ENCODE peak calls at places on chromosomes 1 and 21, in nine cellular contexts. L is A549, O is adrenal gland, F is H54, Q is body of pancreas, E is tibial nerve, H is Peyer's patch, T is heart left ventricle, N is prostate gland. P is an unnamed sample.

GRCh38 chr1:237832803-237833202 is 57.9 kb downstream of the ZP4 start:
- DNase-seq in H (no peak), F (no peak), Q (no peak), T (no peak), E (no peak), L (no peak), N (no peak), O (no peak), P (no peak)

GRCh38 chr1:74145086-74145485 is 52.9 kb downstream of the LRRIQ3 start:
- DNase-seq in E (no peak), H (no peak), T (no peak), N (no peak), F (no peak), O (no peak), L (no peak), Q (no peak), P (no peak)

GRCh38 chr21:41133896-41134522 is 34.0 kb upstream of the BACE2 start:
- DNase-seq in F (no peak), O (no peak), L (peak), E (no peak), Q (no peak), N (no peak), T (no peak), H (no peak), P (no peak)

GRCh38 chr1:169212088-169212487 is 105.6 kb downstream of the ATP1B1 start:
- DNase-seq in F (no peak), N (no peak), L (no peak), H (no peak), O (no peak), Q (no peak), T (no peak), E (no peak), P (no peak)

GRCh38 chr1:206833741-206834140 is 31.7 kb upstream of the IL20 start:
- DNase-seq in L (no peak), N (no peak), O (no peak), E (no peak), H (no peak), T (no peak), F (no peak), Q (no peak), P (no peak)

GRCh38 chr1:186750250-186750649 is 70.0 kb upstream of the PTGS2 start:
- DNase-seq in L (no peak), F (no peak), Q (no peak), H (no peak), T (no peak), N (no peak), E (no peak), O (no peak), P (no peak)

GRCh38 chr1:226995064-226995965 is 55.2 kb downstream of the COQ8A start:
- DNase-seq in F (no peak), Q (no peak), L (no peak), T (no peak), E (no peak), N (no peak), O (no peak), H (no peak), P (no peak)

GRCh38 chr1:55231745-55232144 is 16.6 kb upstream of the USP24 start:
- DNase-seq in H (no peak), E (no peak), T (no peak), L (no peak), O (no peak), F (no peak), N (no peak), Q (no peak), P (no peak)

GRCh38 chr1:159012495-159012894 is 2.8 kb downstream of the IFI16 start:
- DNase-seq in H (peak), O (no peak), N (no peak), F (no peak), T (no peak), Q (no peak), E (no peak), L (no peak), P (no peak)

GRCh38 chr1:230120949-230121381 is 53.9 kb downstream of the GALNT2 start:
- DNase-seq in E (no peak), L (peak), N (no peak), F (no peak), Q (peak), H (no peak), T (no peak), O (no peak), P (no peak)

GRCh38 chr1:119631433-119632102 is 16.5 kb downstream of the ZNF697 start:
- DNase-seq in T (peak), H (peak), Q (peak), N (peak), E (peak), F (no peak), L (no peak), O (peak), P (peak)

GRCh38 chr1:182910143-182910542 is 42.8 kb downstream of the SHCBP1L start:
- DNase-seq in L (peak), T (no peak), E (no peak), O (no peak), F (no peak), H (no peak), Q (no peak), N (no peak), P (no peak)

GRCh38 chr1:1397839-1398523 is 1.2 kb downstream of the CCNL2 start:
- DNase-seq in N (no peak), E (no peak), O (no peak), L (no peak), H (no peak), T (no peak), F (no peak), Q (no peak), P (no peak)

GRCh38 chr1:228149341-228150020 is at the start of gene GJC2:
- DNase-seq in F (peak), T (peak), N (no peak), O (no peak), H (no peak), E (peak), L (no peak), Q (peak), P (peak)

DNA sequence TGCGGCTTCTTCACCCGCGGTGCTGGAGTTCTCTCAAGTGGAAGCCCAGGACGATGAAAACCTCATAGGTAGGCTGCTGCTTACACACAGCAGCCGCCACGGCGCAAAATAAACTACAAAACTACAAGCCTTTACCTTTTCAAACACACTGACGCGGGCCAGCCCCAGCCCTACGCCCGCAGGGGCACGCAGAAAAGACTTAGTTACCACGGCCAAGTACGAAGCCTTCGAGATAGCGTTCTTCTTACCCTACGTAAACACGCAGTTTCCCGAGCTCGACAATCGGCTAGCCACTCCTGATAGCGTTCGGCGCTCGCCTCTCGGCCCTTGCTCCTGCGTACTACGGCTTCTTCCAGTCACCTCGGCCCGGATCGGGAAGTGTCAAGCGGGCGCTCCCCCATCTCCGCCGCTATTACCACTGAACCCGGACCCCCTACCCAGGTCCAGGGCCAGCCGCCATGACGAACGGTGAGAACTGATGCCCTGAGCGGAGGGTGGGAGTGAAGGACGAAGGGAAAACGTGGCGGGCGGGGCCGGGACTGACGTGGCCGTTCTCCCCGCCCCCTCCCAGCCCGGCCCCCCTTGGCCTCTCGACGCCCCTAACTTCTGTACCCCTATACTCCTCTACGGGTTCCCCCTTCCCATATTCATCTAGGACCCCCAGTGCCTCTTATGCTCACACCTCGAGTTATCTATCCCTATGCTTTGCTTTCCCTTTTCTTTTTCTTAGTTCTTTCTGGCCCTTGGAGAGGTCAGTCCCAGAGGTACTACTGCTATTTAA is at the start of gene TMEM167B:
- DNase-seq in Q (peak), L (peak), H (peak), O (peak), E (peak), T (peak), N (peak), F (peak), P (peak)
- TF ChIP-seq POLR2A in Q (peak), L (peak), H (peak), O (peak), E (peak), T (peak), N (peak), F (peak), P (peak)

GRCh38 chr1:211627259-211627658 is 48.2 kb downstream of the NEK2 start:
- DNase-seq in H (no peak), N (no peak), F (no peak), L (no peak), Q (no peak), E (no peak), O (no peak), T (no peak), P (no peak)
- TF ChIP-seq POLR2A in H (no peak), N (no peak), F (no peak), L (no peak), Q (no peak), E (no peak), O (no peak), T (no peak), P (no peak)

DNA sequence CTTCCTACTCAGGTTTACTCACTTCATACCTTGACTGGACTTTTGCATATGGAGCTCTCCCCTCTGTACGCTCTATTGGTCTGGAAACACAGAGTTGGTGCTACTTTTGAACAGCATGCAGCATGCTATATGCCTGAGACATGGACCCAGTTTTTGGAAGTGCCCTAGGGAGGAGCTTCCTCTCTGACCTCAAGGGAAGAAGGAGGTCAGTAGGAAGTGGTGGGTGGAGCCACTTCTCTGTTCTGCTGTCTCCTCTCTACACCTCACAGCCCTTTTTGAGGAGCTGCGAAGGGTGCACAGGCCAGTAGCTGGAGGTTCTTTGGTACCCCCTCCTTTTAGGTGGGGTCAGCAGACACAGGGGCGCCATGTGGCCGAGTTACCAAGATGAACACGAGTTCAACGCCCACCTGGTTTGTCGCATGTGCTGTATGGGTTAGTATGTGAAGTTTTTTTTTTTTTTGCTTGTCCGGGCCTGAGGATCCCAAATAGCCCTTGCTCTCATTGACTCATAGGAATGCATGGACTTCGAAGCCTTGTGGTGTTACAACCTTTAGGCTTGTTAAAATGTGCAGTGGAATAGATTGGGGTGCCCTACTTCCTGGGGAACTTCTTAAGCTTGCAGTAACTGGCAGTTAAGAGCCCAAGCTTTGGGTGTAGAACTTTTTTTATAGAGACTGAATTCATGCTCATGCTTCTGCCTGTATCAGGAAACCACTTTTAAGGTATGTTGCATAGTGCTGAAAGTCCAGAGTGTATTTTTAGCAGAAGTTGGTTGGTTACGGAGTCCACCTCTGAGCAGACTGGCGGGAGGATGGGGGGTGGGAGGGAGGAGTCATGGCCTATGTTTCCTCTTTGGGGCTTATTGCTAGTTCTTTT is 10.7 kb downstream of the MACF1 start:
- DNase-seq in F (no peak), E (no peak), H (peak), O (no peak), L (no peak), Q (no peak), T (no peak), N (no peak), P (no peak)
- TF ChIP-seq POLR2A in F (no peak), E (no peak), H (no peak), O (no peak), L (no peak), Q (no peak), T (no peak), N (no peak), P (no peak)

GRCh38 chr1:3628445-3628844 is 3.6 kb downstream of the TPRG1L start:
- DNase-seq in H (no peak), O (no peak), F (no peak), T (no peak), N (no peak), L (no peak), Q (no peak), E (no peak), P (no peak)

GRCh38 chr1:3624194-3625136 is at the start of gene TPRG1L:
- DNase-seq in E (peak), L (peak), F (peak), N (peak), Q (peak), H (peak), O (peak), T (peak), P (peak)

GRCh38 chr1:3623441-3624150 is 1.2 kb upstream of the TPRG1L start:
- DNase-seq in O (no peak), F (no peak), T (peak), H (no peak), Q (no peak), E (no peak), L (no peak), N (no peak), P (no peak)

GRCh38 chr1:3627515-3628253 is 2.9 kb downstream of the TPRG1L start:
- DNase-seq in T (no peak), E (no peak), N (no peak), Q (no peak), O (no peak), L (no peak), H (no peak), F (no peak), P (no peak)

GRCh38 chr1:3625151-3625907 is 514 bp downstream of the TPRG1L start:
- DNase-seq in O (peak), T (no peak), F (no peak), Q (peak), E (no peak), L (peak), H (peak), N (peak), P (no peak)
- TF ChIP-seq POLR2A in O (no peak), T (no peak), F (no peak), Q (peak), E (no peak), L (no peak), H (peak), N (peak), P (no peak)

GRCh38 chr1:156591432-156592157 is at the start of gene NAXE:
- DNase-seq in O (peak), N (peak), F (peak), H (peak), L (peak), E (peak), T (peak), Q (peak), P (peak)

GRCh38 chr1:156592910-156593732 is 1.5 kb downstream of the NAXE start:
- DNase-seq in E (no peak), L (no peak), N (no peak), O (no peak), H (no peak), F (no peak), T (no peak), Q (no peak), P (no peak)

GRCh38 chr1:156591181-156591431 is 470 bp upstream of the NAXE start:
- DNase-seq in H (no peak), F (no peak), E (no peak), T (no peak), Q (no peak), O (no peak), L (no peak), N (no peak), P (no peak)

GRCh38 chr1:156590326-156591180 is 1.0 kb upstream of the NAXE start:
- DNase-seq in Q (no peak), O (no peak), F (no peak), H (no peak), T (no peak), L (no peak), N (no peak), E (no peak), P (no peak)

DNA sequence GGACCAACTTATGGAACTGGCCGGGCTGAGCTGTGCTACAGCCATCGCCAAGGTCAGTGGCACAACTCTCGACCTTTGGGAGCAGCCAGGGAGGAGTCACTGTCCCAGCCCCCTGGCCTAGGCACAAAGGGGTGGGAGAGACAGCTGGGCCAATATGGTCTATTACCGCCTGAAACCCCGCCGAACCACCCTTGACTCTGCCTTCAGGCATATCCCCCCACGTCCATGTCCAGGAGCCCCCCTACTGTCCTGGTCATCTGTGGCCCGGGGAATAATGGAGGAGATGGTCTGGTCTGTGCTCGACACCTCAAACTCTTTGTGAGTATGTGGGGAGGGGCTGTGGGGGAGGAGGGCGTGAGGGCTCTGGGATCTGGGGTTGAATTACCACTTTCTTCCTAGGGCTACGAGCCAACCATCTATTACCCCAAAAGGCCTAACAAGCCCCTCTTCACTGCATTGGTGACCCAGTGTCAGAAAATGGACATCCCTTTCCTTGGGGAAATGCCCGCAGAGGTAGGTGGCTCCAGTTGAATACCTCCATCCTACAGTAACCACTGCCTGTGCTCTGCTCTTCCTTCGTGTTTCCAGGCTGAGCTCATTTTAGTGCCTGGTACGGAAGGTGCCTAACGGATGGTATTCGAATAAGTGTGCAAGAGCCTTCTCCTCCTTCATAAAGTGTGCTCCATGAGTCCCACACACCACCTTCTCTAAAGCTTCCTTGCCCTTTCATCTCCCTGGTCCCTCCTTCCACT is 758 bp downstream of the NAXE start:
- DNase-seq in E (no peak), F (no peak), H (no peak), O (no peak), L (no peak), N (no peak), T (no peak), Q (no peak), P (no peak)
- TF ChIP-seq POLR2A in E (no peak), F (no peak), H (no peak), O (no peak), L (no peak), N (no peak), T (no peak), Q (no peak), P (no peak)

DNA sequence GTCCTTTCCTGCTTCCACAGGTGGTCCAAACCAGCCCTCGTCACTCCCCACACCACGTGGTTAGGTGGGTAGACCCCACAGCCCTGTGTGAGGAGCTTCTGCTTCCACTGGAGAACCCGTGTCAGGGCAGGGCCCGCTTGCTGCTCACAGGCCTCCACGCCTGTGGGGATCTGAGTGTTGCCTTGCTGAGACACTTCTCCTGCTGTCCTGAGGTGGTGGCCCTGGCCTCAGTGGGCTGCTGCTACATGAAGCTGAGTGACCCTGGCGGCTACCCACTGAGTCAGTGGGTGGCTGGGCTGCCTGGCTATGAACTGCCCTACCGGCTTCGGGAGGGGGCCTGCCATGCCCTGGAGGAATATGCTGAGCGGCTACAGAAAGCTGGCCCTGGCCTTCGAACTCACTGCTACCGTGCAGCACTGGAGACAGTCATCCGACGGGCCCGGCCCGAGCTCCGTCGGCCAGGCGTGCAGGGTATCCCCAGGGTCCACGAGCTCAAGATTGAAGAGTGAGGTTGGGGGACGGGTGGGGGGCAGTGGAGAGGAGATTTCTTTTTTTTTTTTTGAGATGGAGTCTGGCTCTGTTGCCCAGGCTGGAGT is 5.5 kb upstream of the ISG20L2 start:
- DNase-seq in T (peak), Q (no peak), O (no peak), F (no peak), H (no peak), L (no peak), N (no peak), E (no peak), P (no peak)
- TF ChIP-seq POLR2A in T (no peak), Q (no peak), O (no peak), F (no peak), H (no peak), L (no peak), N (no peak), E (no peak), P (no peak)

GRCh38 chr1:23701310-23701709 is 9.7 kb downstream of the RPL11 start:
- DNase-seq in T (no peak), L (no peak), H (no peak), F (no peak), N (no peak), O (no peak), E (no peak), Q (no peak), P (no peak)
- TF ChIP-seq POLR2A in T (no peak), L (no peak), H (no peak), F (no peak), N (no peak), O (no peak), E (no peak), Q (no peak), P (no peak)

DNA sequence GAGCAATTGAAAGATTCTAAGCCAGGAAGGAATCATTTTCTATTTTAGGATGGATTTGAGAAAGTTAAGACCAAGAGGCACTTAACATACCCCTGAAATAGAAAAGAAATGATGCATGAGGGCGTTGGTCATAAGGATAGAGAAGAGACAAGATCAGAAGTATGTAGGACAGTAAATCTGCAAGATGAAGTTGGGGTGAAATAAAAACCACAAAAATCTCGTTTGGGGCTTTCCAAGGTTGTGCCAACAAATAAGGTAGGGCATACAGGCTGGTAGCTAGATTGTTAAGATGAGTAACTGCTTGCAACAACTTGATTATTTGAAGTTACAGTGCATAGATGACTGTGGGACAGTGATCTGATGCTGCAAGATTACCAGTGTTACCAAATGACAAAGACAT is 2.6 kb upstream of the BRWD1 start:
- DNase-seq in Q (no peak), F (peak), O (no peak), T (no peak), H (no peak), E (no peak), L (no peak), N (no peak), P (no peak)
- TF ChIP-seq POLR2A in Q (no peak), F (no peak), O (no peak), T (no peak), H (no peak), E (no peak), L (no peak), N (no peak), P (no peak)

GRCh38 chr1:3879787-3880428 is 20.2 kb downstream of the C1orf174 start:
- DNase-seq in L (no peak), T (no peak), H (no peak), N (no peak), O (no peak), F (no peak), E (no peak), Q (no peak), P (no peak)
- TF ChIP-seq POLR2A in L (no peak), T (no peak), H (no peak), N (no peak), O (no peak), F (no peak), E (no peak), Q (no peak), P (no peak)

GRCh38 chr1:166969074-166969677 is 6.2 kb downstream of the ILDR2 start:
- DNase-seq in T (no peak), E (no peak), F (no peak), L (no peak), H (no peak), O (no peak), N (no peak), Q (no peak), P (no peak)
- TF ChIP-seq POLR2A in T (no peak), E (no peak), F (no peak), L (no peak), H (no peak), O (no peak), N (no peak), Q (no peak), P (no peak)

P was measured in uterus.